ENCODE peak calls at places on chromosome 9, in nine cellular contexts. G, Z, X, D, T, C, P, S and I are unnamed samples.

GRCh38 chr9:131661954-131662621 is 77.8 kb downstream of the RAPGEF1 start:
- DNase-seq in T (no peak), X (no peak), P (no peak), Z (no peak), S (peak), D (no peak), C (no peak), G (no peak), I (no peak)

GRCh38 chr9:125649315-125649714 is 57.7 kb downstream of the MAPKAP1 start:
- DNase-seq in G (no peak), S (no peak), T (no peak), D (no peak), Z (peak), X (no peak), P (no peak), C (no peak), I (no peak)

GRCh38 chr9:22337261-22337660 is 109.4 kb upstream of the DMRTA1 start:
- DNase-seq in Z (no peak), C (no peak), P (no peak), X (no peak), D (no peak), S (no peak), G (no peak), T (no peak), I (no peak)

GRCh38 chr9:95189230-95190098 is 128.0 kb downstream of the FANCC start:
- DNase-seq in X (no peak), S (peak), T (no peak), C (no peak), G (no peak), Z (no peak), D (no peak), P (peak), I (no peak)

GRCh38 chr9:35691757-35692301 is 2.1 kb upstream of the TPM2 start:
- DNase-seq in S (no peak), D (no peak), G (no peak), T (no peak), C (no peak), X (no peak), Z (peak), P (no peak), I (no peak)

GRCh38 chr9:108163321-108164005 is 673.9 kb upstream of the KLF4 start:
- DNase-seq in T (no peak), P (no peak), S (no peak), X (no peak), D (no peak), C (no peak), Z (peak), G (no peak), I (no peak)

GRCh38 chr9:128420651-128421473 is at the start of gene CERCAM:
- DNase-seq in C (no peak), T (peak), X (peak), D (peak), P (peak), Z (peak), S (peak), G (peak), I (peak)

GRCh38 chr9:112375361-112375760 is 4.5 kb upstream of the HSDL2 start:
- DNase-seq in G (peak), T (no peak), C (no peak), D (no peak), Z (no peak), P (no peak), X (no peak), S (no peak), I (no peak)

GRCh38 chr9:105881654-105882349 is 187.5 kb downstream of the TMEM38B start:
- DNase-seq in P (peak), Z (peak), X (peak), C (no peak), T (peak), G (no peak), S (peak), D (peak), I (peak)

GRCh38 chr9:28053378-28053777 is 480.1 kb upstream of the C9orf72 start:
- DNase-seq in X (no peak), S (no peak), D (no peak), Z (no peak), G (no peak), T (no peak), P (no peak), C (no peak), I (no peak)

GRCh38 chr9:98410185-98410697 is 154.8 kb upstream of the TBC1D2 start:
- DNase-seq in T (peak), C (no peak), X (no peak), P (no peak), D (no peak), Z (peak), G (no peak), S (no peak), I (no peak)

GRCh38 chr9:38288502-38288901 is 104.0 kb upstream of the ALDH1B1 start:
- DNase-seq in C (no peak), X (no peak), T (no peak), S (no peak), D (no peak), Z (no peak), G (peak), P (no peak), I (no peak)

GRCh38 chr9:100465270-100465669 is 7.7 kb upstream of the TMEFF1 start:
- DNase-seq in G (no peak), S (no peak), T (no peak), Z (no peak), D (no peak), X (no peak), P (no peak), C (no peak), I (no peak)

GRCh38 chr9:83940590-83941303 is 19.5 kb upstream of the KIF27 start:
- DNase-seq in Z (no peak), T (no peak), G (no peak), C (no peak), P (no peak), S (no peak), X (no peak), D (no peak), I (no peak)

GRCh38 chr9:132914924-132915323 is 29.5 kb downstream of the TSC1 start:
- DNase-seq in G (no peak), X (no peak), P (no peak), S (no peak), T (no peak), C (no peak), D (no peak), Z (no peak), I (no peak)

GRCh38 chr9:86141843-86142242 is 42.5 kb upstream of the GOLM1 start:
- DNase-seq in T (no peak), Z (no peak), C (no peak), P (no peak), D (no peak), X (no peak), S (no peak), G (no peak), I (no peak)

GRCh38 chr9:113798062-113799030 is 77.8 kb upstream of the ZNF618 start:
- DNase-seq in D (no peak), C (no peak), S (no peak), G (no peak), P (no peak), Z (peak), T (no peak), X (no peak), I (peak)

GRCh38 chr9:36276840-36277239 is 18.6 kb upstream of the GNE start:
- DNase-seq in T (no peak), Z (peak), X (no peak), C (no peak), P (no peak), G (no peak), S (no peak), D (no peak), I (no peak)

GRCh38 chr9:81069923-81070322 is 619.4 kb downstream of the TLE1 start:
- DNase-seq in C (no peak), S (no peak), Z (no peak), T (no peak), P (no peak), D (no peak), X (no peak), G (no peak), I (no peak)

GRCh38 chr9:86926130-86926529 is 21.2 kb downstream of the GAS1 start:
- DNase-seq in G (no peak), S (no peak), D (no peak), C (no peak), T (no peak), X (no peak), P (no peak), Z (peak), I (no peak)

GRCh38 chr9:136093995-136094881 is 851 bp downstream of the NACC2 start:
- DNase-seq in X (peak), Z (peak), G (no peak), C (no peak), T (peak), P (peak), D (no peak), S (peak), I (peak)

GRCh38 chr9:126461608-126462007 is 135.0 kb downstream of the MVB12B start:
- DNase-seq in G (peak), P (no peak), X (no peak), Z (no peak), C (no peak), T (no peak), S (no peak), D (no peak), I (no peak)

GRCh38 chr9:93207326-93207814 is 23.4 kb downstream of the WNK2 start:
- DNase-seq in X (no peak), T (peak), D (no peak), C (no peak), Z (peak), P (peak), S (no peak), G (no peak), I (no peak)

GRCh38 chr9:80091526-80091925 is 519.8 kb downstream of the TLE4 start:
- DNase-seq in Z (no peak), P (no peak), S (no peak), D (no peak), C (no peak), T (no peak), X (no peak), G (no peak), I (no peak)

GRCh38 chr9:116381350-116381749 is 227.8 kb downstream of the PAPPA start:
- DNase-seq in X (no peak), C (no peak), G (no peak), D (no peak), T (no peak), S (no peak), P (peak), Z (no peak), I (no peak)